ENCODE peak calls at places on chromosome 6, in six cellular contexts. One of them, this sample, is unnamed.

GRCh38 chr6:157035576-157035975 is 258.4 kb downstream of the ARID1B start:
- DNase-seq in A172: no peak
- DNase-seq in epithelial cell of prostate: no peak
- DNase-seq in GM23248: no peak
- DNase-seq in occipital lobe: no peak
- DNase-seq in activated effector memory CD4-positive, alpha-beta T cell treated with anti-CD3 and anti-CD28 coated beads, Interleukin-2, amount 50 U/mL, for 16 hours: no peak
- DNase-seq in this sample: no peak

GRCh38 chr6:39053016-39053595 is 4.5 kb downstream of the GLP1R start:
- DNase-seq in A172: no peak
- DNase-seq in epithelial cell of prostate: no peak
- DNase-seq in activated effector memory CD4-positive, alpha-beta T cell treated with anti-CD3 and anti-CD28 coated beads, Interleukin-2, amount 50 U/mL, for 16 hours: no peak
- DNase-seq in occipital lobe: no peak
- DNase-seq in GM23248: no peak
- DNase-seq in this sample: no peak

GRCh38 chr6:99613398-99613704 is 6.7 kb downstream of the PRDM13 start:
- DNase-seq in A172: no peak
- DNase-seq in occipital lobe: no peak
- DNase-seq in epithelial cell of prostate: no peak
- DNase-seq in GM23248: peak; percentile 60
- DNase-seq in activated effector memory CD4-positive, alpha-beta T cell treated with anti-CD3 and anti-CD28 coated beads, Interleukin-2, amount 50 U/mL, for 16 hours: peak; percentile 77
- DNase-seq in this sample: peak; percentile 41

GRCh38 chr6:153150767-153151440 is 19.8 kb upstream of the RGS17 start:
- DNase-seq in GM23248: no peak
- DNase-seq in occipital lobe: no peak
- DNase-seq in A172: peak; percentile 51
- DNase-seq in activated effector memory CD4-positive, alpha-beta T cell treated with anti-CD3 and anti-CD28 coated beads, Interleukin-2, amount 50 U/mL, for 16 hours: no peak
- DNase-seq in epithelial cell of prostate: no peak
- DNase-seq in this sample: peak; percentile 83

GRCh38 chr6:169243154-169243553 is 10.5 kb downstream of the THBS2 start:
- DNase-seq in activated effector memory CD4-positive, alpha-beta T cell treated with anti-CD3 and anti-CD28 coated beads, Interleukin-2, amount 50 U/mL, for 16 hours: no peak
- DNase-seq in occipital lobe: no peak
- DNase-seq in GM23248: no peak
- DNase-seq in A172: no peak
- DNase-seq in epithelial cell of prostate: no peak
- DNase-seq in this sample: no peak

GRCh38 chr6:63910863-63911665 is 275.5 kb downstream of the PHF3 start:
- DNase-seq in A172: no peak
- DNase-seq in epithelial cell of prostate: no peak
- DNase-seq in occipital lobe: no peak
- DNase-seq in GM23248: no peak
- DNase-seq in activated effector memory CD4-positive, alpha-beta T cell treated with anti-CD3 and anti-CD28 coated beads, Interleukin-2, amount 50 U/mL, for 16 hours: no peak
- DNase-seq in this sample: no peak

GRCh38 chr6:3841711-3842565 is 7.2 kb upstream of the FAM50B start:
- DNase-seq in activated effector memory CD4-positive, alpha-beta T cell treated with anti-CD3 and anti-CD28 coated beads, Interleukin-2, amount 50 U/mL, for 16 hours: no peak
- DNase-seq in occipital lobe: no peak
- DNase-seq in epithelial cell of prostate: no peak
- DNase-seq in A172: peak; percentile 54
- DNase-seq in GM23248: peak; percentile 95
- DNase-seq in this sample: no peak

GRCh38 chr6:152147269-152147668 is 339.8 kb downstream of the ESR1 start:
- DNase-seq in A172: no peak
- DNase-seq in GM23248: no peak
- DNase-seq in activated effector memory CD4-positive, alpha-beta T cell treated with anti-CD3 and anti-CD28 coated beads, Interleukin-2, amount 50 U/mL, for 16 hours: no peak
- DNase-seq in epithelial cell of prostate: no peak
- DNase-seq in occipital lobe: no peak
- DNase-seq in this sample: no peak

GRCh38 chr6:3393796-3394195 is 63.1 kb downstream of the SLC22A23 start:
- DNase-seq in epithelial cell of prostate: no peak
- DNase-seq in A172: no peak
- DNase-seq in activated effector memory CD4-positive, alpha-beta T cell treated with anti-CD3 and anti-CD28 coated beads, Interleukin-2, amount 50 U/mL, for 16 hours: no peak
- DNase-seq in GM23248: no peak
- DNase-seq in occipital lobe: no peak
- DNase-seq in this sample: no peak

GRCh38 chr6:56758120-56758519 is 115.4 kb upstream of the DST start:
- DNase-seq in occipital lobe: no peak
- DNase-seq in activated effector memory CD4-positive, alpha-beta T cell treated with anti-CD3 and anti-CD28 coated beads, Interleukin-2, amount 50 U/mL, for 16 hours: no peak
- DNase-seq in epithelial cell of prostate: no peak
- DNase-seq in A172: no peak
- DNase-seq in GM23248: peak; percentile 51
- DNase-seq in this sample: peak; percentile 70